ENCODE peak calls at places on chromosomes 7 and 10, in five cellular contexts. Q is dorsolateral prefrontal cortex, B is right atrium auricular region, E is NB4, R is heart left ventricle. V is an unnamed sample.

GRCh38 chr10:122034149-122034756 is 45.3 kb downstream of the TACC2 start:
- DNase-seq in Q (no peak), B (no peak), E (peak), R (no peak), V (no peak)

GRCh38 chr7:36141351-36141750 is 11.7 kb upstream of the EEPD1 start:
- DNase-seq in Q (no peak), B (no peak), E (no peak), R (no peak), V (no peak)

GRCh38 chr10:49761789-49762565 is at the start of gene OGDHL:
- DNase-seq in Q (peak), B (no peak), E (peak), R (no peak), V (peak)

GRCh38 chr10:70374775-70375614 is 7.4 kb downstream of the LRRC20 start:
- DNase-seq in Q (no peak), B (no peak), E (no peak), R (no peak), V (no peak)

GRCh38 chr7:11557627-11558026 is 274.4 kb downstream of the THSD7A start:
- DNase-seq in Q (no peak), B (no peak), E (peak), R (no peak), V (no peak)

GRCh38 chr10:3811331-3811870 is 26.4 kb upstream of the KLF6 start:
- DNase-seq in Q (no peak), B (no peak), E (peak), R (peak), V (no peak)

GRCh38 chr7:110831450-110831849 is 259.5 kb upstream of the LRRN3 start:
- DNase-seq in Q (no peak), B (no peak), E (no peak), R (no peak), V (no peak)

GRCh38 chr7:129765352-129765751 is 153.8 kb downstream of the NRF1 start:
- DNase-seq in Q (no peak), B (no peak), E (no peak), R (no peak), V (no peak)

GRCh38 chr7:146296028-146296427 is 179.4 kb downstream of the CNTNAP2 start:
- DNase-seq in Q (no peak), B (no peak), E (no peak), R (no peak), V (no peak)

GRCh38 chr7:28354601-28355062 is 57.7 kb upstream of the CREB5 start:
- DNase-seq in Q (no peak), B (no peak), E (no peak), R (peak), V (no peak)

GRCh38 chr7:69418865-69419670 is 179.2 kb upstream of the AUTS2 start:
- DNase-seq in Q (no peak), B (no peak), E (peak), R (no peak), V (no peak)

GRCh38 chr7:152341039-152341913 is 94.5 kb downstream of the KMT2C start:
- DNase-seq in Q (no peak), B (no peak), E (peak), R (peak), V (no peak)

GRCh38 chr7:33040803-33041516 is 21.6 kb downstream of the NT5C3A start:
- DNase-seq in Q (no peak), B (no peak), E (peak), R (no peak), V (no peak)

GRCh38 chr10:107383357-107383756 is 218.9 kb upstream of the SORCS1 start:
- DNase-seq in Q (no peak), B (no peak), E (no peak), R (no peak), V (no peak)

GRCh38 chr10:88730864-88731263 is 24.8 kb downstream of the LIPK start:
- DNase-seq in Q (no peak), B (no peak), E (no peak), R (no peak), V (no peak)

GRCh38 chr7:2029211-2029905 is 203.4 kb downstream of the MAD1L1 start:
- DNase-seq in Q (no peak), B (no peak), E (no peak), R (peak), V (no peak)

GRCh38 chr10:131642966-131643365 is 257.8 kb upstream of the PPP2R2D start:
- DNase-seq in Q (no peak), B (no peak), E (no peak), R (no peak), V (no peak)

GRCh38 chr7:34327681-34328080 is 330.3 kb upstream of the NPSR1 start:
- DNase-seq in Q (no peak), B (no peak), E (no peak), R (no peak), V (no peak)

GRCh38 chr7:78326870-78327269 is 528.3 kb downstream of the PHTF2 start:
- DNase-seq in Q (peak), B (no peak), E (no peak), R (peak), V (no peak)

GRCh38 chr7:99525713-99526440 is 21.4 kb downstream of the ZKSCAN5 start:
- DNase-seq in Q (no peak), B (no peak), E (peak), R (no peak), V (no peak)

GRCh38 chr10:34771106-34771505 is 44.0 kb downstream of the PARD3 start:
- DNase-seq in Q (no peak), B (no peak), E (no peak), R (no peak), V (no peak)

GRCh38 chr10:58319599-58319998 is 15.2 kb upstream of the UBE2D1 start:
- DNase-seq in Q (no peak), B (no peak), E (no peak), R (no peak), V (no peak)

GRCh38 chr7:81183326-81183725 is 264.5 kb upstream of the SEMA3C start:
- DNase-seq in Q (no peak), B (no peak), E (no peak), R (no peak), V (no peak)

GRCh38 chr7:114081606-114082425 is 163.0 kb upstream of the PPP1R3A start:
- DNase-seq in Q (no peak), B (no peak), E (peak), R (no peak), V (no peak)

GRCh38 chr10:1369665-1370064 is 313.5 kb downstream of the WDR37 start:
- DNase-seq in Q (no peak), B (peak), E (no peak), R (no peak), V (no peak)

GRCh38 chr10:93071674-93072224 is 1.9 kb upstream of the CYP26A1 start:
- DNase-seq in Q (no peak), B (no peak), E (peak), R (no peak), V (peak)

GRCh38 chr10:121312582-121312981 is 285.7 kb downstream of the FGFR2 start:
- DNase-seq in Q (no peak), B (no peak), E (no peak), R (no peak), V (no peak)

GRCh38 chr10:92490387-92490786 is 83.5 kb downstream of the IDE start:
- DNase-seq in Q (no peak), B (no peak), E (no peak), R (no peak), V (no peak)

GRCh38 chr7:2510909-2511768 is 8.4 kb upstream of the LFNG start:
- DNase-seq in Q (no peak), B (no peak), E (peak), R (no peak), V (no peak)

GRCh38 chr10:89873047-89873446 is 171.7 kb downstream of the KIF20B start:
- DNase-seq in Q (no peak), B (no peak), E (no peak), R (no peak), V (no peak)

GRCh38 chr7:5437987-5438386 is 14.4 kb upstream of the TNRC18 start:
- DNase-seq in Q (no peak), B (no peak), E (no peak), R (peak), V (no peak)

GRCh38 chr7:156545989-156546388 is 94.6 kb upstream of the RNF32 start:
- DNase-seq in Q (no peak), B (no peak), E (no peak), R (no peak), V (no peak)

GRCh38 chr7:156540619-156541165 is 99.9 kb upstream of the RNF32 start:
- DNase-seq in Q (peak), B (no peak), E (no peak), R (no peak), V (no peak)

GRCh38 chr7:156544919-156545715 is 95.5 kb upstream of the RNF32 start:
- DNase-seq in Q (no peak), B (no peak), E (no peak), R (no peak), V (no peak)

GRCh38 chr7:156543699-156544098 is 96.9 kb upstream of the RNF32 start:
- DNase-seq in Q (no peak), B (no peak), E (no peak), R (no peak), V (no peak)

DNA sequence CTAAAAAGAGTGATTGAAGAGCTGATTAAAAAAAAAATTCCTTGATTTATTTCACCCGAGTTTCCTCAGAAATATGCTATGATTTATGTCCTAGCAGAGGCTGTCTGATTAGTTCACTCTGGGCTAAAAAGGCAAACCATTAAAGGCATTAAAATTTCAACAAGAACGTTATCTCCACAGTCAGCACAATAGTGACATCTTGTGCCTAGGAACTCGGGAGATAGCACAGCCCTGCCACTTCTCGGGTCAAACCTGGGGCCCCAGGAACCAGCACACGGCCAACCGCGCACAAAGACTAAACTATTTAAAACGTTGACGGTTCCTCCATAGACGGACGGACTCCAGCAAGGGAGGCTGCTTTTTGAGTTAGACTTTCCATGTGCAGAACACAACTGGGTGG is 96.4 kb upstream of the RNF32 start:
- DNase-seq in Q (no peak), B (no peak), E (no peak), R (no peak), V (no peak)
- TF ChIP-seq CTCF in Q (no peak), B (no peak), E (no peak), R (no peak), V (no peak)

GRCh38 chr10:133567119-133567518 is 1.7 kb upstream of the SYCE1 start:
- DNase-seq in Q (no peak), B (no peak), E (no peak), R (no peak), V (no peak)
- TF ChIP-seq CTCF in Q (no peak), B (no peak), E (no peak), R (no peak), V (no peak)

DNA sequence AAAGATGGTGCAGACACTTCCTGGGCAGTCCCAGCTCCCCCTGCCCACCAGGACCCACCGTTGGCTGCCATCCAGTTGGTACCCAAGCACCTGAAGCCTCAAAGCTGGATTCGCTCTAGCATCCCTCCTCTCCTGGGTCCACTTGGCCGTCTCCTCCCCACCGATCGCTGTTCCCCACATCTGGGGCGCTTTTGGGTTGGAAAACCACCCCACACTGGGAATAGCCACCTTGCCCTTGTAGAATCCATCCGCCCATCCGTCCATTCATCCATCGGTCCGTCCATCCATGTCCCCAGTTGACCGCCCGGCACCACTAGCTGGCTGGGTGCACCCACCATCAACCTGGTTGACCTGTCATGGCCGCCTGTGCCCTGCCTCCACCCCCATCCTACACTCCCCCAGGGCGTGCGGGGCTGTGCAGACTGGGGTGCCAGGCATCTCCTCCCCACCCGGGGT is 14.5 kb upstream of the LIMK1 start:
- DNase-seq in Q (no peak), B (no peak), E (no peak), R (no peak), V (no peak)
- TF ChIP-seq CTCF in Q (no peak), B (no peak), E (no peak), R (no peak), V (no peak)

GRCh38 chr7:42389697-42390096 is 152.7 kb upstream of the GLI3 start:
- DNase-seq in Q (no peak), B (no peak), E (no peak), R (no peak), V (no peak)

GRCh38 chr7:42380411-42380810 is 143.4 kb upstream of the GLI3 start:
- DNase-seq in Q (no peak), B (no peak), E (no peak), R (no peak), V (no peak)

DNA sequence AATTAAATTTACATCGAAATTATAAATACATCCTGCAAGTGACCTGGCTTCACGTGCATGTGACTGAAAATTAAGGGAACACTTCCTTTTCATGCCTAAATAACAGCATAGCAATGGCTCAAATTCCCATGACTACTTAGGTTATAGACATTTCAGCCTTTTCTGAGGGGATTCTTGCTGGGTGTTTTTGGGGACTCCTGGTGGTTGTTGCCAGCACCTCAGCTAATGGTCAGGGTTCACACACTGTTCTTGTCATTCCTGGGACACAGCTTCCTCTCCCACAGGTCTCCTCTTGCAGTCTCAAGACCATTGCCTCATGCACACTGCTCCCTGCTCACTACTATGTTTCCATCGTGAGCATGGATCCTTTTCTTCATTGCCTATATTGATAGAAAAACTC is 148.9 kb upstream of the GLI3 start:
- DNase-seq in Q (no peak), B (no peak), E (peak), R (no peak), V (no peak)
- TF ChIP-seq CTCF in Q (no peak), B (no peak), E (peak), R (no peak), V (peak)

GRCh38 chr10:78971094-78971682 is 97.6 kb upstream of the ZMIZ1 start:
- DNase-seq in Q (no peak), B (no peak), E (no peak), R (no peak), V (no peak)

GRCh38 chr10:78972160-78972946 is 96.4 kb upstream of the ZMIZ1 start:
- DNase-seq in Q (peak), B (peak), E (peak), R (peak), V (no peak)

GRCh38 chr10:78974409-78975317 is 94.1 kb upstream of the ZMIZ1 start:
- DNase-seq in Q (peak), B (peak), E (peak), R (peak), V (peak)

GRCh38 chr10:78972947-78973900 is 95.5 kb upstream of the ZMIZ1 start:
- DNase-seq in Q (peak), B (peak), E (peak), R (peak), V (no peak)

GRCh38 chr10:78973901-78974408 is 94.8 kb upstream of the ZMIZ1 start:
- DNase-seq in Q (peak), B (peak), E (peak), R (peak), V (peak)
- TF ChIP-seq CTCF in Q (no peak), B (peak), E (no peak), R (no peak), V (no peak)

GRCh38 chr10:37436361-37436760 is 311.0 kb downstream of the ANKRD30A start:
- DNase-seq in Q (no peak), B (no peak), E (no peak), R (no peak), V (no peak)

DNA sequence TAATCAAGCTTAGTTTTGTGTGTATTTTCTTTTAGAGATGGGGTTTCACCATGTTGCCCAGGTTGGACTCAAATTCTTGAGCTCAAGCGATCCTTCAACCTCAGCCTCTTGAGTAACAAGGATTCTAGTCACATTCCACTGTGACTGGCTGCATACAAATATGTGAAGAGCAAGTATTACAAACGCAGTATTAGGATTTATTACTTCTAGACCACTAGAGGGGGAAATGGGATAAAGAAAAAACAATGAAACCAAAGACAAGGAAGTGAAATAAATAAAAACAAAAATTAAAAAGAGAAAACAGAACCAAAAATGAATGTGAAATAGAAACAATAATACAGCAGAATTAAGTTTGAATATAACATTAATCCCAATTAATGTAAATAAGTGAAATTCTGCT is 308.7 kb downstream of the ANKRD30A start:
- DNase-seq in Q (no peak), B (no peak), E (peak), R (no peak), V (no peak)
- TF ChIP-seq CTCF in Q (no peak), B (peak), E (peak), R (peak), V (no peak)

GRCh38 chr10:96322275-96322674 is 18.0 kb downstream of the DNTT start:
- DNase-seq in Q (no peak), B (no peak), E (no peak), R (no peak), V (no peak)

GRCh38 chr10:96319754-96320514 is 15.7 kb downstream of the DNTT start:
- DNase-seq in Q (no peak), B (no peak), E (no peak), R (no peak), V (no peak)

GRCh38 chr10:96324447-96324846 is 20.2 kb downstream of the DNTT start:
- DNase-seq in Q (no peak), B (no peak), E (no peak), R (no peak), V (no peak)

GRCh38 chr10:96325719-96326373 is 21.6 kb downstream of the DNTT start:
- DNase-seq in Q (no peak), B (no peak), E (no peak), R (no peak), V (no peak)

DNA sequence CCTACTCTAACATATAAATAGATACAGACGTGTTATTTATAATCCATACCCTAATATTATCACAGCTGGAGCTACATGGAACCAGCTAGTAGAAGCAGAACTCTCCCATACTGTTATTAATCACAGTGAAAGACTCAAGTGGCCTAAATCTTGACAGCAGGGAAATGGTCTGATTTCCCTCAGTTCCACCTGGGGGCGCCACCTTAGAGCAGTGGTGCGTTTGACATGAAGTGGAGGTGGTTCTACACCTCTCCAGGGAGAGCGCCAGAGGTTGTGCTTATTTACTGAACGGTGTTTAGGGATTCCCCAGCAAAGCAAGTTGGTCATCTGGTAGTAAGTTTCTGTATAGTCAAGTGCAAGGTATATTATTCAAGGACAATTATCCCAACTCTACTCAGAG is 17.6 kb downstream of the DNTT start:
- DNase-seq in Q (no peak), B (no peak), E (no peak), R (no peak), V (no peak)
- TF ChIP-seq CTCF in Q (no peak), B (no peak), E (peak), R (no peak), V (no peak)

DNA sequence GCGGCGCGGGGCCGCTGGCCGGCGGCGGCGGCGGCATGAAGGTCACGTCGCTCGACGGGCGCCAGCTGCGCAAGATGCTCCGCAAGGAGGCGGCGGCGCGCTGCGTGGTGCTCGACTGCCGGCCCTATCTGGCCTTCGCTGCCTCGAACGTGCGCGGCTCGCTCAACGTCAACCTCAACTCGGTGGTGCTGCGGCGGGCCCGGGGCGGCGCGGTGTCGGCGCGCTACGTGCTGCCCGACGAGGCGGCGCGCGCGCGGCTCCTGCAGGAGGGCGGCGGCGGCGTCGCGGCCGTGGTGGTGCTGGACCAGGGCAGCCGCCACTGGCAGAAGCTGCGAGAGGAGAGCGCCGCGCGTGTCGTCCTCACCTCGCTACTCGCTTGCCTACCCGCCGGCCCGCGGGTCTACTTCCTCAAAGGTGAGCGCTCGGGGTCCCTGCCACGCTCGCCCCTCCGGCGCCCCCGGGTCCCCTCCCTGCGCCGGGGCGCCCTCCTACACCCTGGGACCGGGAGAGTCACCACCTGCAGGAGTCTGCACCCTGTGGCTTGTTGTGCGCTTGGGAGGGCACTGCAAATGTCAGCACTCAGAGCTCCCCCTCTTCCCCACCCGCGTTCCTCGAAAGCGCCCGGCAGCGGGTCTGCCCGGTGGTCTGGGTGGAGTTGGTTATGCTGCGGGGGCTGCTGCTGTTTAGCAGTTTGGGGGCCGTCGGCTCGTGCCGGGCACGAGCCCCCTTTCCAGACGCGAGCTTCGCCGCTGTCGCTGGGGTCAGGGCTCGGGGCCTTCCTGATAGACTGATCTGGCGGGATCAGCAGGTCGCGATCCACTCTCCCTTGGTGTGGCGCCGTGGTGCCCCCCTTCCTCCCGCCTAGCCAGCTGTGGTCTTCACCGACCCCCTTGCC is 627 bp downstream of the DUSP5 start:
- DNase-seq in Q (peak), B (no peak), E (peak), R (peak), V (peak)
- TF ChIP-seq CTCF in Q (no peak), B (no peak), E (no peak), R (no peak), V (no peak)

V was measured in progenitor cell of endocrine pancreas.